ENCODE peak calls at places on chromosome 19, in five cellular contexts. One of them, this sample, is unnamed.

GRCh38 chr19:36140289-36141038 is 598 bp downstream of the CAPNS1 start:
- DNase-seq in Right ventricle myocardium superior: peak; percentile 62
- DNase-seq in Calu3: peak; percentile 63
- DNase-seq in stimulated activated CD8-positive, alpha-beta memory T cell treated with anti-CD3 and anti-CD28 coated beads, Interleukin-7, amount 100 ng/mL, for 48 hours: no peak
- DNase-seq in fibroblast of the aortic adventitia: peak; percentile 42
- DNase-seq in this sample: peak; percentile 57

GRCh38 chr19:7843521-7843920 is 13.5 kb downstream of the EVI5L start:
- DNase-seq in Right ventricle myocardium superior: no peak
- DNase-seq in Calu3: no peak
- DNase-seq in stimulated activated CD8-positive, alpha-beta memory T cell treated with anti-CD3 and anti-CD28 coated beads, Interleukin-7, amount 100 ng/mL, for 48 hours: no peak
- DNase-seq in fibroblast of the aortic adventitia: no peak
- DNase-seq in this sample: no peak

GRCh38 chr19:48780684-48781391 is 25.5 kb downstream of the FGF21 start:
- DNase-seq in Right ventricle myocardium superior: no peak
- DNase-seq in Calu3: peak; percentile 70
- DNase-seq in stimulated activated CD8-positive, alpha-beta memory T cell treated with anti-CD3 and anti-CD28 coated beads, Interleukin-7, amount 100 ng/mL, for 48 hours: no peak
- DNase-seq in fibroblast of the aortic adventitia: peak; percentile 45
- DNase-seq in this sample: no peak

GRCh38 chr19:52170863-52171320 is 529 bp downstream of the ZNF836 start:
- DNase-seq in Right ventricle myocardium superior: peak; percentile 56
- DNase-seq in Calu3: peak; percentile 21
- DNase-seq in stimulated activated CD8-positive, alpha-beta memory T cell treated with anti-CD3 and anti-CD28 coated beads, Interleukin-7, amount 100 ng/mL, for 48 hours: no peak
- DNase-seq in fibroblast of the aortic adventitia: no peak
- DNase-seq in this sample: peak; percentile 32

GRCh38 chr19:4057913-4058695 is 8.6 kb downstream of the ZBTB7A start:
- DNase-seq in Right ventricle myocardium superior: peak; percentile 90
- DNase-seq in Calu3: peak; percentile 88
- DNase-seq in stimulated activated CD8-positive, alpha-beta memory T cell treated with anti-CD3 and anti-CD28 coated beads, Interleukin-7, amount 100 ng/mL, for 48 hours: no peak
- DNase-seq in fibroblast of the aortic adventitia: peak; percentile 90
- DNase-seq in this sample: peak; percentile 84

GRCh38 chr19:47619763-47620162 is 10.8 kb downstream of the BICRA start:
- DNase-seq in Right ventricle myocardium superior: no peak
- DNase-seq in Calu3: no peak
- DNase-seq in stimulated activated CD8-positive, alpha-beta memory T cell treated with anti-CD3 and anti-CD28 coated beads, Interleukin-7, amount 100 ng/mL, for 48 hours: no peak
- DNase-seq in fibroblast of the aortic adventitia: peak; percentile 41
- DNase-seq in this sample: no peak

GRCh38 chr19:15109768-15110417 is 2.7 kb downstream of the SYDE1 start:
- DNase-seq in Right ventricle myocardium superior: no peak
- DNase-seq in Calu3: no peak
- DNase-seq in stimulated activated CD8-positive, alpha-beta memory T cell treated with anti-CD3 and anti-CD28 coated beads, Interleukin-7, amount 100 ng/mL, for 48 hours: no peak
- DNase-seq in fibroblast of the aortic adventitia: no peak
- DNase-seq in this sample: no peak

GRCh38 chr19:37975071-37975470 is 68.1 kb downstream of the SIPA1L3 start:
- DNase-seq in Right ventricle myocardium superior: no peak
- DNase-seq in Calu3: no peak
- DNase-seq in stimulated activated CD8-positive, alpha-beta memory T cell treated with anti-CD3 and anti-CD28 coated beads, Interleukin-7, amount 100 ng/mL, for 48 hours: no peak
- DNase-seq in fibroblast of the aortic adventitia: no peak
- DNase-seq in this sample: no peak

GRCh38 chr19:3179739-3180293 is 1.2 kb downstream of the S1PR4 start:
- DNase-seq in Right ventricle myocardium superior: no peak
- DNase-seq in Calu3: no peak
- DNase-seq in stimulated activated CD8-positive, alpha-beta memory T cell treated with anti-CD3 and anti-CD28 coated beads, Interleukin-7, amount 100 ng/mL, for 48 hours: no peak
- DNase-seq in fibroblast of the aortic adventitia: no peak
- DNase-seq in this sample: no peak

GRCh38 chr19:42018503-42019193 is 24.6 kb upstream of the ATP1A3 start:
- DNase-seq in Right ventricle myocardium superior: no peak
- DNase-seq in Calu3: no peak
- DNase-seq in stimulated activated CD8-positive, alpha-beta memory T cell treated with anti-CD3 and anti-CD28 coated beads, Interleukin-7, amount 100 ng/mL, for 48 hours: no peak
- DNase-seq in fibroblast of the aortic adventitia: no peak
- DNase-seq in this sample: no peak

GRCh38 chr19:16433986-16434385 is 37.8 kb downstream of the EPS15L1 start:
- DNase-seq in Right ventricle myocardium superior: no peak
- DNase-seq in Calu3: no peak
- DNase-seq in stimulated activated CD8-positive, alpha-beta memory T cell treated with anti-CD3 and anti-CD28 coated beads, Interleukin-7, amount 100 ng/mL, for 48 hours: no peak
- DNase-seq in fibroblast of the aortic adventitia: peak; percentile 41
- DNase-seq in this sample: no peak

GRCh38 chr19:45528744-45529453 is 21.6 kb downstream of the VASP start:
- DNase-seq in Right ventricle myocardium superior: no peak
- DNase-seq in Calu3: peak; percentile 51
- DNase-seq in stimulated activated CD8-positive, alpha-beta memory T cell treated with anti-CD3 and anti-CD28 coated beads, Interleukin-7, amount 100 ng/mL, for 48 hours: no peak
- DNase-seq in fibroblast of the aortic adventitia: no peak
- DNase-seq in this sample: peak; percentile 84

GRCh38 chr19:37770985-37771384 is 8.4 kb downstream of the ZNF573 start:
- DNase-seq in Right ventricle myocardium superior: no peak
- DNase-seq in Calu3: no peak
- DNase-seq in stimulated activated CD8-positive, alpha-beta memory T cell treated with anti-CD3 and anti-CD28 coated beads, Interleukin-7, amount 100 ng/mL, for 48 hours: no peak
- DNase-seq in fibroblast of the aortic adventitia: no peak
- DNase-seq in this sample: no peak

GRCh38 chr19:58196911-58197616 is 14.2 kb downstream of the ZNF274 start:
- DNase-seq in Right ventricle myocardium superior: no peak
- DNase-seq in Calu3: no peak
- DNase-seq in stimulated activated CD8-positive, alpha-beta memory T cell treated with anti-CD3 and anti-CD28 coated beads, Interleukin-7, amount 100 ng/mL, for 48 hours: no peak
- DNase-seq in fibroblast of the aortic adventitia: peak; percentile 41
- DNase-seq in this sample: no peak

GRCh38 chr19:18639706-18640105 is 2.9 kb downstream of the KLHL26 start:
- DNase-seq in Right ventricle myocardium superior: no peak
- DNase-seq in Calu3: no peak
- DNase-seq in stimulated activated CD8-positive, alpha-beta memory T cell treated with anti-CD3 and anti-CD28 coated beads, Interleukin-7, amount 100 ng/mL, for 48 hours: no peak
- DNase-seq in fibroblast of the aortic adventitia: no peak
- DNase-seq in this sample: no peak

GRCh38 chr19:15161028-15161984 is 39.5 kb downstream of the NOTCH3 start:
- DNase-seq in Right ventricle myocardium superior: no peak
- DNase-seq in Calu3: peak; percentile 54
- DNase-seq in stimulated activated CD8-positive, alpha-beta memory T cell treated with anti-CD3 and anti-CD28 coated beads, Interleukin-7, amount 100 ng/mL, for 48 hours: no peak
- DNase-seq in fibroblast of the aortic adventitia: peak; percentile 49
- DNase-seq in this sample: no peak

GRCh38 chr19:10964903-10965302 is 4.1 kb downstream of the SMARCA4 start:
- DNase-seq in Right ventricle myocardium superior: no peak
- DNase-seq in Calu3: no peak
- DNase-seq in stimulated activated CD8-positive, alpha-beta memory T cell treated with anti-CD3 and anti-CD28 coated beads, Interleukin-7, amount 100 ng/mL, for 48 hours: no peak
- DNase-seq in fibroblast of the aortic adventitia: no peak
- DNase-seq in this sample: no peak

GRCh38 chr19:39518975-39519374 is 4.0 kb downstream of the SELENOV start:
- DNase-seq in Right ventricle myocardium superior: no peak
- DNase-seq in Calu3: no peak
- DNase-seq in stimulated activated CD8-positive, alpha-beta memory T cell treated with anti-CD3 and anti-CD28 coated beads, Interleukin-7, amount 100 ng/mL, for 48 hours: no peak
- DNase-seq in fibroblast of the aortic adventitia: no peak
- DNase-seq in this sample: no peak

GRCh38 chr19:8135946-8136618 is 13.3 kb downstream of the FBN3 start:
- DNase-seq in Right ventricle myocardium superior: no peak
- DNase-seq in Calu3: no peak
- DNase-seq in stimulated activated CD8-positive, alpha-beta memory T cell treated with anti-CD3 and anti-CD28 coated beads, Interleukin-7, amount 100 ng/mL, for 48 hours: no peak
- DNase-seq in fibroblast of the aortic adventitia: no peak
- DNase-seq in this sample: no peak

GRCh38 chr19:50327461-50328256 is 1.5 kb downstream of the KCNC3 start:
- DNase-seq in Right ventricle myocardium superior: no peak
- DNase-seq in Calu3: no peak
- DNase-seq in stimulated activated CD8-positive, alpha-beta memory T cell treated with anti-CD3 and anti-CD28 coated beads, Interleukin-7, amount 100 ng/mL, for 48 hours: no peak
- DNase-seq in fibroblast of the aortic adventitia: no peak
- DNase-seq in this sample: no peak

This sample was measured in colonic mucosa.